ENCODE peak calls at places on chromosome 15, in five cellular contexts. R is heart left ventricle, U is stomach, J is breast epithelium, B is Panc1. X is an unnamed sample.

GRCh38 chr15:72952151-72952550 is 100.1 kb upstream of the NEO1 start:
- DNase-seq in J (no peak), R (no peak), U (no peak), B (no peak), X (no peak)

GRCh38 chr15:82159922-82160321 is 102.6 kb downstream of the EFL1 start:
- DNase-seq in R (no peak), B (peak), J (no peak), U (no peak), X (peak)

GRCh38 chr15:49620174-49620573 is 444 bp downstream of the FAM227B start:
- DNase-seq in J (no peak), B (no peak), U (no peak), R (no peak), X (no peak)

GRCh38 chr15:68252925-68253534 is 23.5 kb upstream of the CLN6 start:
- DNase-seq in U (peak), J (no peak), B (no peak), R (no peak), X (peak)

GRCh38 chr15:89095556-89095955 is 7.3 kb downstream of the ABHD2 start:
- DNase-seq in B (no peak), J (no peak), R (no peak), U (no peak), X (no peak)

GRCh38 chr15:91499774-91500383 is 353.6 kb upstream of the SLCO3A1 start:
- DNase-seq in B (no peak), R (no peak), U (no peak), J (no peak), X (no peak)

GRCh38 chr15:29046946-29047345 is 161.2 kb downstream of the APBA2 start:
- DNase-seq in R (no peak), U (no peak), J (no peak), B (no peak), X (no peak)

GRCh38 chr15:33278816-33279612 is 31.8 kb upstream of the RYR3 start:
- DNase-seq in J (no peak), U (no peak), B (peak), R (no peak), X (peak)

GRCh38 chr15:90165659-90166489 is 35.3 kb upstream of the SEMA4B start:
- DNase-seq in B (peak), U (peak), J (peak), R (peak), X (peak)

GRCh38 chr15:92034227-92034626 is 180.7 kb downstream of the SLCO3A1 start:
- DNase-seq in R (no peak), J (no peak), U (no peak), B (no peak), X (no peak)

GRCh38 chr15:69074011-69074842 is 59.7 kb downstream of the NOX5 start:
- DNase-seq in R (peak), J (peak), B (peak), U (peak), X (peak)

GRCh38 chr15:55434989-55435825 is 26.9 kb downstream of the PIERCE2 start:
- DNase-seq in R (no peak), B (peak), U (no peak), J (no peak), X (no peak)

GRCh38 chr15:100901702-100902435 is 17.3 kb upstream of the LRRK1 start:
- DNase-seq in U (no peak), J (peak), B (no peak), R (no peak), X (no peak)

GRCh38 chr15:77282333-77282732 is 137.6 kb downstream of the PEAK1 start:
- DNase-seq in J (peak), R (no peak), U (no peak), B (no peak), X (peak)

GRCh38 chr15:69017978-69018377 is 3.5 kb downstream of the NOX5 start:
- DNase-seq in R (no peak), U (no peak), J (no peak), B (no peak), X (no peak)

GRCh38 chr15:41946970-41947369 is 25.4 kb downstream of the EHD4 start:
- DNase-seq in U (no peak), R (no peak), J (peak), B (no peak), X (no peak)

GRCh38 chr15:32853667-32854066 is 135.9 kb downstream of the GREM1 start:
- DNase-seq in R (no peak), U (no peak), B (no peak), J (no peak), X (no peak)

GRCh38 chr15:89009080-89009479 is 79.2 kb upstream of the ABHD2 start:
- DNase-seq in R (no peak), B (no peak), J (no peak), U (no peak), X (no peak)

GRCh38 chr15:80709542-80709941 is 14.4 kb downstream of the ABHD17C start:
- DNase-seq in J (no peak), U (peak), B (no peak), R (no peak), X (no peak)

DNA sequence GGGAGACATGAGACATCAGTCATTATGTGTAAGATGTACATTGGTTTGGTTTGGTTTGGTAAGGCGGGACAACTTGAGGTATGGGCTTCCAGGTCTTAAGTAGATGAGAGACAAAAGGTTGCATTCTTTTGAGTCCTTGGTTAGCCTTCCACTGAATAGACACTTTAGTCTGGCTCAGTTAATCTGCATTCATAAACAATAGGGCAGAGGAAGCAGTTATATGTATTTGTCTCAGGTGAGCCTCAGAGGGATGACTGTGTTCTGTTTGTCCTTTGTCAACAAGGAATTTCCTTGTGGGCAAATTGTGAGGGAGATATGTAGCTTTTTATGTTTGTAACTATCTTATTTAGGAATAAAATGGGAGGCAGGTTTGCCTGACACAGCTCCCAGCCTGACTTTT is 50.4 kb downstream of the TCF12 start:
- DNase-seq in U (no peak), B (no peak), R (no peak), J (no peak), X (no peak)
- H3K4me3 ChIP-seq in U (no peak), B (no peak), R (no peak), J (peak), X (no peak)

GRCh38 chr15:70096215-70096974 is 1.3 kb downstream of the TLE3 start:
- DNase-seq in B (no peak), U (peak), R (peak), J (peak), X (no peak)

GRCh38 chr15:70096975-70097336 is 761 bp downstream of the TLE3 start:
- DNase-seq in U (no peak), R (no peak), J (no peak), B (no peak), X (no peak)

GRCh38 chr15:70098461-70099166 is 897 bp upstream of the TLE3 start:
- DNase-seq in R (peak), J (peak), B (no peak), U (peak), X (no peak)

GRCh38 chr15:70098170-70098460 is 398 bp upstream of the TLE3 start:
- DNase-seq in R (no peak), B (no peak), J (no peak), U (no peak), X (peak)

DNA sequence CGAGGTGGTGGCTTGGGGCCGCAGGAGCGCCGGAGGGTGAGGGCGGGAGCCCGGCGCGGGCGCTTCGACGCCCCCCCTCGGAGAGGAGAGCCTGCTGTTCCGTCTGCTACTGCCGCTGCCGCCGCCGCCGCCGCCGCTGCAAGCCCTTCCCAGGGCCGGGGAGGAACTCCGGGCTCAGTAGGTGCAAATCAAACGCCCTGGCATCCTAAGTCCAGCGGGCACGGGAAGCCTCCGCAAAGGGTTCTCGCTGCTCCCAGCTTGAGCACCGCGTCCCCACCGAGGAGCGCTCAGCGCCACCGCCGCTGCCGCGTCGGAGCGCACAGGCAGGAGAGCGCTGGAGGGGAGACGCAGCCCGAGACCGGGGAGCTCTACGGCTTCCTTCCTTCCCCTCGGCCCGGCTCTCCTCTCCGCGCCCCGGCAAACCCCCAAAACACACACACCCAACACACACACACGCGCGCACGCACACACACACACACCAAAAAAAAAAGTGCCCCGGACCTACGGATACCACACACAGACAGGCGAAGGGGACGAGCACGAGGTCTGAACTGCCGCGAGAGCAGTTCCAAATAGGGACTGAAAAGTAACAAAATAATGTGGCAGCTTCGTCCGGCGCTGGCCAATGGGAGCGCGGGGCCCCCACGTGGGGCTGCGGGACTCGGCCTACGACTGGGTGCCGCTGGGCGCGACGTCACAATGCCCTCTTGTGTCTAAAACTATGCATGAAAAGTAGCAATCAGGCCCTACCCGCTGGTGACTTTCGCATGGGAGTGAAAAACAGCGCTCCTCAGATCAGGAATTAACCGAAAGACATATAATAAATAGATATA is at the start of gene TLE3:
- DNase-seq in B (peak), J (peak), R (peak), U (peak), X (peak)
- TF ChIP-seq CTCF in B (peak), J (peak), R (peak), U (no peak), X (peak)

GRCh38 chr15:25742008-25742407 is 121.1 kb downstream of the ATP10A start:
- DNase-seq in R (no peak), B (no peak), J (no peak), U (no peak), X (no peak)

GRCh38 chr15:25742421-25743159 is 120.5 kb downstream of the ATP10A start:
- DNase-seq in R (no peak), J (no peak), B (no peak), U (no peak), X (no peak)

GRCh38 chr15:25739687-25740121 is 123.4 kb downstream of the ATP10A start:
- DNase-seq in B (no peak), R (no peak), U (no peak), J (no peak), X (no peak)

GRCh38 chr15:25740438-25741252 is 122.5 kb downstream of the ATP10A start:
- DNase-seq in J (no peak), B (no peak), U (no peak), R (no peak), X (no peak)

DNA sequence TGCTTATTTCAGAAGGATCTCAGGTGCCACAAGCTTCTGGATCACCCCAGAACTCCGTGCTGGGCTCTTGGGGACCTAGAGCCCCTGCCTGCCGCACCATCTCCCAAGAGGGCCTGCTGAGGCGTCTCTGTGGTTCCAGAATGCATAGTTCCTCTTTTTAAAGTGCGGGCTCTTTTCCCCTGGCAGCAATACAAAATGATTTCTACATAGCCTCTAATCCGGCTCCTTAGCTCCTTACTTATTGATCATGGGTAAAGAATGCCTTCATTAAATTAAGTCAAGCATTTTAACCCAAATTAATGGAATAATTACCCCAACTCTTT is 121.9 kb downstream of the ATP10A start:
- DNase-seq in U (no peak), J (no peak), B (no peak), R (no peak), X (no peak)
- H3K4me3 ChIP-seq in U (no peak), J (no peak), B (no peak), R (no peak), X (no peak)

GRCh38 chr15:53721334-53722087 is 38.0 kb downstream of the WDR72 start:
- DNase-seq in B (no peak), J (no peak), R (no peak), U (no peak), X (no peak)

GRCh38 chr15:53713218-53713617 is 46.2 kb downstream of the WDR72 start:
- DNase-seq in J (no peak), U (no peak), R (no peak), B (no peak), X (no peak)

DNA sequence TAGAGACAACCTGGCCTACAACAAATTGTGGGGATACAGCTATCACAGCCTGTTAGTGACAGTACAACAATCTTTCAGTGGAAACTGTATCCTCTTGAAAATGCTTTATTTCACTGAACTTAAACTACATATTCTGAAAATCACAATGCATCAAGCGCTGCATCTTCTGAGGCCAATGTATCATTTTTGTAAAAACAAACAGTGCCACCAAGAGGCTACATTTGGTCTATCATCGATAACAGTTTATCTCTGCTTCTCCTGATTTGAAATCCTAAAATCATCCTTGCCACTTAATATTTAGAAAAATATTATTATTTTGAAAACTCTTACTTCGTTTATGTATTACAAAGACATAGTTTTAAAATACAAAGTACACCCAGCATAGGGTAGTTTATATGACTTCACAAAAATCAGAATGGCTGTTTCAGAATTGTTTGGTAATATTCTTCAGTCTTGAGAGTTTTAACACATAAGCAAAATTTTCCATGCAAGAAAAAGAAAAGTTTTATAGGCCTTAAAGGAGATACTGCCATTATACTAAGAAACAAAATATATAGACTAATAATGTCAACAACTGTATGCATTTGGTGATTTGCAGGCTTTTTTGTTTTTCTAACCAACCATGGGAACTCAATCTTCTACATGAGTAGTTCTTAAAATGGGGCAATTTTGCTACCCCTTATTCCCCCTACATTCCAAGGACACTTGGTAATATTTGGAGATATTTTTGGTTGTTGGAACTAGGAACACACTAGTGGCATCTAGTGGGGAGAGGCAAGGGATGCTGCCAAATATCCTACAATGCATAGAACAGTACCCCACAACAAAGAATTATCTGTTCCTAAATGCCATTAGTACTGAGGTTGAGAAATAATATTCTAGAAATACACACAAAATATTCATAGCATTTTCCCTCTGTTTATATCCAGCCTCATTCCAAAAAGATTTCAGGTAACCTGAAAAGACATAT is 42.3 kb downstream of the WDR72 start:
- DNase-seq in J (no peak), U (no peak), B (no peak), R (no peak), X (no peak)
- TF ChIP-seq CTCF in J (peak), U (no peak), B (peak), R (no peak), X (peak)

DNA sequence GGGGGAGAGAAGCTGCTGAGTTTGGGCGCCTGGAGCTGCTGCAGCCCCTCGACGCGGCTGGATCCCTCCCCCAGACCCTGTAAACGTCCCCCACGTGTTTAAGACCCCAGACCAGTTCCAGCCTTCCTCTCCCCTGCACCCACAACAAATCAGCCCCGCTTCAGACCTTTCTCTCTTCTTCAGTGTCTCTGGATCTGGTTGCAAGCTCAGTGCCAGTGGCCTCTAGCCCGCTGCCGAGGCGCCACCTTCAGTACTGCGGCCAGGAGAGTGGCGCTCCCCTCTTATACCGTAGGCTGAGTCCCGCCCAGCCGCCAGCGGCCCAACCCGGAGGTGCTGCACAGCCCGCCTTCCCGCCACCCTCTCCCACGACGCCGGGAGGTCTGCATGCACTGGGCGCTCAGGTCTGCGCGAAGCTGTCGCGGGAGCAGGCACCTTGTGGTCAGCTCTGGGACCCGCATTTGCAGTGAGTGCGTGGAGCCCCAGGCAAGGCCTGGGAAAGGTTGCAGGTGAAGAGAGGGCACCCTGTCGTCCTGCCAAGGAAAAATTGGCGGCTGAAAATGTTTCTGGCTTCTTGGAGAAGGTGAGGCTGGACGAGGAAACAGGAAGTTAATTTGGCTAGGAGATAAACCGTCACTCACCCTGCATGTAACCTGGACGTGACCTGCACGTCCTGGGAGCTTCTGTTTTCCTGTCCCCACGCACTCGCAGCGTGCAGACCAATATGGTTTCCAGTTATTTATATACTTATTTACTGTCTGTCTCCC is at the start of gene C2CD4B:
- DNase-seq in R (peak), U (peak), B (no peak), J (no peak), X (no peak)
- H3K4me3 ChIP-seq in R (peak), U (peak), B (peak), J (peak), X (peak)

DNA sequence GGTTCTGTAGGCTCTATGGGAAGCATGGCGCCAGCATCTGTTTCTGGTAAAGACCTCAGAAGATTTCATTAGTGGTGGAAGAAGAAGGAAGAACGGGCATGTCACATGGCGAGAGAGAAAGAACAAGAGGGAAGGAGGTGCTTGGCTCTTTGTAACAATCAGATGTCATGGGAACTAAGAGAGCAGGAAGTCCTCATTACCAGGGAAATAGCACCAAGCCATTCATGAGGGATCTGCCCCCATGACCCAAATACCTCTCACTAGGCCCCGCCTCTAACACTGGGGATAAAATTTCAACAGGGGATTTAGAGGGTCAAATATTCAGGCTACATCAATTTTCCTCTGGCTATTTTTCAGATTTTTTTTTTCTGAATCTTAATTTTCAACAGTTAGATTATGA is 954.3 kb downstream of the SQOR start:
- DNase-seq in J (no peak), B (no peak), U (no peak), R (no peak), X (no peak)
- TF ChIP-seq CTCF in J (no peak), B (no peak), U (no peak), R (no peak), X (no peak)

X was measured in retinal pigment epithelial cell.